ENCODE peak calls at places on chromosomes 3 and 15, in eight cellular contexts. U is Caco-2; O is Panc1; F is A549; K is H1; Q is neural progenitor cell; E is ovary; H is CD4-positive, alpha-beta T cell. L is an unnamed sample.
A peak's percentile ranks its signal among the peaks of the same experiment; 100 is the strongest.

GRCh38 chr3:185365281-185366211 is 2.6 kb downstream of the MAP3K13 start:
- DNase-seq in U (peak; percentile 62), O (no peak), F (no peak), K (no peak), Q (no peak), E (no peak), H (no peak), L (peak; percentile 92)

GRCh38 chr15:76973362-76973743 is 21.6 kb upstream of the PSTPIP1 start:
- DNase-seq in U (no peak), O (peak; percentile 15), F (peak; percentile 45), K (peak; percentile 85), Q (peak; percentile 89), E (no peak), H (peak; percentile 54), L (no peak)

GRCh38 chr3:153979419-153980251 is 141.6 kb upstream of the ARHGEF26 start:
- DNase-seq in U (no peak), O (no peak), F (no peak), K (no peak), Q (no peak), E (no peak), H (no peak), L (no peak)

GRCh38 chr3:174547801-174548200 is 311.3 kb upstream of the NAALADL2 start:
- DNase-seq in U (no peak), O (no peak), F (no peak), K (no peak), Q (no peak), E (no peak), H (no peak), L (no peak)

GRCh38 chr3:148042663-148043445 is 633.7 kb downstream of the ZIC1 start:
- DNase-seq in U (no peak), O (no peak), F (no peak), K (no peak), Q (no peak), E (no peak), H (no peak), L (no peak)

GRCh38 chr3:179292440-179292839 is 30.4 kb upstream of the ZNF639 start:
- DNase-seq in U (no peak), O (no peak), F (no peak), K (no peak), Q (no peak), E (no peak), H (no peak), L (no peak)

GRCh38 chr3:4568831-4569230 is 75.7 kb downstream of the ITPR1 start:
- DNase-seq in U (no peak), O (no peak), F (no peak), K (no peak), Q (no peak), E (no peak), H (no peak), L (no peak)

GRCh38 chr3:22297436-22297835 is 546.4 kb upstream of the ZNF385D start:
- DNase-seq in U (no peak), O (no peak), F (no peak), K (no peak), Q (no peak), E (no peak), H (no peak), L (no peak)

GRCh38 chr3:9214599-9214998 is 34.8 kb downstream of the SRGAP3 start:
- DNase-seq in U (no peak), O (no peak), F (no peak), K (no peak), Q (no peak), E (no peak), H (no peak), L (no peak)

GRCh38 chr3:127408684-127409420 is 121.0 kb upstream of the PRR20G start:
- DNase-seq in U (no peak), O (no peak), F (no peak), K (peak; percentile 50), Q (peak; percentile 77), E (no peak), H (no peak), L (no peak)

GRCh38 chr3:47404955-47405790 is 24.4 kb downstream of the PTPN23 start:
- DNase-seq in U (no peak), O (no peak), F (no peak), K (no peak), Q (no peak), E (peak; percentile 76), H (no peak), L (no peak)

GRCh38 chr15:56040081-56041035 is 46.9 kb upstream of the NEDD4 start:
- DNase-seq in U (peak; percentile 88), O (peak; percentile 81), F (peak; percentile 90), K (no peak), Q (peak; percentile 20), E (peak; percentile 30), H (no peak), L (no peak)

GRCh38 chr3:19022546-19022945 is 125.8 kb upstream of the KCNH8 start:
- DNase-seq in U (no peak), O (no peak), F (no peak), K (no peak), Q (no peak), E (no peak), H (no peak), L (no peak)

GRCh38 chr3:186176382-186176990 is 67.6 kb upstream of the ETV5 start:
- DNase-seq in U (peak; percentile 75), O (no peak), F (no peak), K (no peak), Q (no peak), E (no peak), H (no peak), L (no peak)

GRCh38 chr3:190238871-190239270 is 83.4 kb downstream of the CLDN1 start:
- DNase-seq in U (no peak), O (no peak), F (no peak), K (no peak), Q (no peak), E (no peak), H (no peak), L (no peak)

GRCh38 chr3:127137113-127137512 is 55.8 kb upstream of the PRR23E start:
- DNase-seq in U (no peak), O (no peak), F (no peak), K (no peak), Q (no peak), E (no peak), H (no peak), L (no peak)

GRCh38 chr3:31364711-31365110 is 168.0 kb upstream of the STT3B start:
- DNase-seq in U (no peak), O (no peak), F (no peak), K (no peak), Q (no peak), E (no peak), H (no peak), L (no peak)

GRCh38 chr3:159978353-159978752 is 10.3 kb upstream of the IL12A start:
- DNase-seq in U (no peak), O (no peak), F (no peak), K (no peak), Q (no peak), E (no peak), H (no peak), L (no peak)

GRCh38 chr15:78224024-78224413 is 10.3 kb downstream of the ACSBG1 start:
- DNase-seq in U (no peak), O (no peak), F (no peak), K (no peak), Q (no peak), E (no peak), H (no peak), L (no peak)

GRCh38 chr3:178483704-178484103 is 52.5 kb upstream of the KCNMB2 start:
- DNase-seq in U (no peak), O (no peak), F (no peak), K (no peak), Q (no peak), E (no peak), H (no peak), L (no peak)

GRCh38 chr3:31275583-31275982 is 257.1 kb upstream of the STT3B start:
- DNase-seq in U (no peak), O (no peak), F (no peak), K (no peak), Q (no peak), E (no peak), H (no peak), L (no peak)

GRCh38 chr15:88913017-88913849 is at the start of gene MFGE8:
- DNase-seq in U (peak; percentile 84), O (no peak), F (peak; percentile 77), K (peak; percentile 96), Q (peak; percentile 94), E (peak; percentile 80), H (peak; percentile 71), L (no peak)
- TF ChIP-seq CTCF in U (no peak), O (no peak), F (no peak), K (peak; percentile 13), Q (peak; percentile 27), E (no peak), H (peak; percentile 41), L (no peak)

GRCh38 chr3:87233805-87234204 is 6.7 kb downstream of the CHMP2B start:
- DNase-seq in U (no peak), O (no peak), F (no peak), K (no peak), Q (no peak), E (no peak), H (no peak), L (no peak)
- TF ChIP-seq CTCF in U (no peak), O (no peak), F (no peak), K (no peak), Q (no peak), E (no peak), H (no peak), L (no peak)

DNA sequence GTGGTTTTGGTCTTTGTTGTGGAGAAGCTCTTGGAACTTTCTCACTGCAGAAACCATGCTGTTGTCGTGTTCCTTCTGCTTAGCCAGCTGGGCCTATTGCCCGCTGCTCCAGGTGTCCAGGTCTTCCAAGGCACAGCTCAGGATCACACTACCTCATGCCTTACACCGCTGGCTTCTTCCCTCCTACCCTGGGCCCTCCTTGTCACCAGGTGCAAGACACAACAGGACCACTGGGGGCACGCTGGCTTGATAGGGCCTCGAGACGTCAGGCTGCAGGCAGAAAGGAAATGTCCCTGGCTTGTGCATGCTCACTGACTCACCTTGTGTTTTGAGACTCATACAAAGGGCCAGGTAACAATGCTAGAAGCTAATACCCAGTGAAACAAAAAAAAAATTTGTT is 32.3 kb downstream of the PAQR9 start:
- DNase-seq in U (no peak), O (no peak), F (peak; percentile 62), K (peak; percentile 60), Q (no peak), E (no peak), H (no peak), L (no peak)
- TF ChIP-seq CTCF in U (no peak), O (peak; percentile 57), F (no peak), K (peak; percentile 62), Q (no peak), E (no peak), H (no peak), L (no peak)

GRCh38 chr3:126114406-126115386 is 30.8 kb upstream of the SLC41A3 start:
- DNase-seq in U (no peak), O (no peak), F (no peak), K (peak; percentile 37), Q (no peak), E (no peak), H (no peak), L (no peak)

GRCh38 chr3:126111566-126112475 is 27.9 kb upstream of the SLC41A3 start:
- DNase-seq in U (no peak), O (no peak), F (no peak), K (peak; percentile 37), Q (no peak), E (peak; percentile 2), H (no peak), L (no peak)

GRCh38 chr3:126112531-126113237 is 28.8 kb upstream of the SLC41A3 start:
- DNase-seq in U (no peak), O (no peak), F (no peak), K (peak; percentile 26), Q (no peak), E (no peak), H (no peak), L (no peak)

GRCh38 chr3:126113238-126113555 is 29.3 kb upstream of the SLC41A3 start:
- DNase-seq in U (no peak), O (no peak), F (no peak), K (peak; percentile 26), Q (no peak), E (no peak), H (no peak), L (no peak)

GRCh38 chr3:126113733-126114132 is 29.8 kb upstream of the SLC41A3 start:
- DNase-seq in U (no peak), O (no peak), F (peak; percentile 6), K (no peak), Q (peak; percentile 34), E (no peak), H (no peak), L (no peak)
- TF ChIP-seq CTCF in U (peak; percentile 49), O (no peak), F (no peak), K (peak; percentile 66), Q (peak; percentile 46), E (no peak), H (no peak), L (peak; percentile 29)

L was measured in LNCaP clone FGC.